ENCODE peak calls at places on chromosomes 1 and 21, in six cellular contexts. O, C, K, T, Z and H are unnamed samples.

GRCh38 chr1:29689372-29690030 is 453.2 kb downstream of the PTPRU start:
- DNase-seq in Z (no peak), K (peak), O (no peak), C (no peak), T (no peak), H (no peak)

GRCh38 chr21:31667639-31668038 is 8.1 kb downstream of the SOD1 start:
- DNase-seq in C (no peak), K (no peak), T (no peak), Z (no peak), O (no peak), H (no peak)

GRCh38 chr1:207318072-207318619 is 3.3 kb upstream of the CD55 start:
- DNase-seq in K (no peak), Z (no peak), O (no peak), C (no peak), T (no peak), H (no peak)

GRCh38 chr1:6819641-6820040 is 34.4 kb downstream of the CAMTA1 start:
- DNase-seq in O (peak), C (no peak), K (no peak), T (no peak), Z (no peak), H (no peak)

GRCh38 chr1:50132495-50132894 is 23.8 kb downstream of the ELAVL4 start:
- DNase-seq in O (no peak), T (no peak), K (no peak), C (no peak), Z (no peak), H (no peak)

GRCh38 chr1:233459968-233460367 is 132.4 kb downstream of the MAP3K21 start:
- DNase-seq in Z (peak), C (peak), T (no peak), K (no peak), O (peak), H (no peak)

GRCh38 chr1:39269791-39270342 is 65.4 kb downstream of the MACF1 start:
- DNase-seq in T (no peak), O (no peak), K (no peak), C (no peak), Z (no peak), H (no peak)

GRCh38 chr1:193104496-193104905 is 713 bp downstream of the GLRX2 start:
- DNase-seq in O (peak), T (peak), K (peak), C (peak), Z (peak), H (peak)

GRCh38 chr1:117613249-117613968 is 7.6 kb downstream of the TENT5C start:
- DNase-seq in C (no peak), O (peak), T (no peak), K (no peak), Z (no peak), H (no peak)

GRCh38 chr1:58717979-58718378 is 18.1 kb upstream of the MYSM1 start:
- DNase-seq in O (no peak), C (no peak), K (no peak), Z (no peak), T (no peak), H (no peak)

GRCh38 chr1:27527223-27527856 is 37.4 kb upstream of the WASF2 start:
- DNase-seq in T (peak), K (no peak), C (no peak), O (no peak), Z (peak), H (no peak)

GRCh38 chr1:82421782-82422181 is 621.0 kb downstream of the ADGRL2 start:
- DNase-seq in C (no peak), K (no peak), O (no peak), Z (no peak), T (no peak), H (no peak)

GRCh38 chr1:1021010-1021845 is 1.3 kb downstream of the AGRN start:
- DNase-seq in O (peak), Z (no peak), T (peak), C (peak), K (no peak), H (no peak)

GRCh38 chr1:18541046-18541795 is 60.5 kb downstream of the KLHDC7A start:
- DNase-seq in O (no peak), Z (no peak), T (no peak), C (no peak), K (no peak), H (peak)

GRCh38 chr1:224639426-224639975 is 23.4 kb downstream of the CNIH3 start:
- DNase-seq in O (no peak), K (no peak), C (no peak), Z (no peak), T (no peak), H (no peak)

GRCh38 chr1:208437416-208437815 is 193.2 kb upstream of the PLXNA2 start:
- DNase-seq in O (peak), Z (no peak), K (no peak), C (peak), T (no peak), H (no peak)

GRCh38 chr21:43864313-43864805 is 664 bp upstream of the AGPAT3 start:
- DNase-seq in Z (peak), O (peak), C (no peak), K (peak), T (peak), H (peak)

GRCh38 chr1:22741118-22741517 is 30.5 kb downstream of the EPHB2 start:
- DNase-seq in O (no peak), K (no peak), Z (peak), T (no peak), C (no peak), H (no peak)

GRCh38 chr1:178101654-178102053 is 7.8 kb downstream of the RASAL2 start:
- DNase-seq in C (no peak), Z (no peak), O (no peak), T (no peak), K (no peak), H (no peak)

GRCh38 chr1:213658508-213658907 is 329.3 kb upstream of the PROX1 start:
- DNase-seq in C (no peak), T (no peak), O (no peak), K (no peak), Z (no peak), H (no peak)

GRCh38 chr1:41547336-41547735 is 62.9 kb upstream of the EDN2 start:
- DNase-seq in C (no peak), T (no peak), O (no peak), Z (no peak), K (no peak), H (peak)

GRCh38 chr1:31767225-31767624 is 3.1 kb upstream of the ADGRB2 start:
- DNase-seq in T (no peak), K (no peak), C (no peak), O (no peak), Z (no peak), H (no peak)

GRCh38 chr1:149942207-149942606 is 5.5 kb upstream of the MTMR11 start:
- DNase-seq in T (no peak), Z (peak), O (peak), C (no peak), K (peak), H (no peak)

GRCh38 chr1:169696273-169697100 is 14.9 kb downstream of the SELL start:
- DNase-seq in C (no peak), T (no peak), O (no peak), K (no peak), Z (no peak), H (no peak)

GRCh38 chr1:158098256-158098655 is 82.4 kb upstream of the CD1D start:
- DNase-seq in Z (no peak), K (no peak), O (no peak), C (no peak), T (no peak), H (peak)

GRCh38 chr1:66764994-66765578 is 12.8 kb downstream of the DYNLT5 start:
- DNase-seq in T (no peak), C (peak), O (peak), K (peak), Z (peak), H (no peak)

GRCh38 chr1:235093013-235093618 is 35.5 kb downstream of the TOMM20 start:
- DNase-seq in Z (peak), T (no peak), C (no peak), O (peak), K (peak), H (no peak)

GRCh38 chr1:3396411-3396810 is 58.1 kb upstream of the ARHGEF16 start:
- DNase-seq in K (no peak), Z (no peak), T (no peak), O (no peak), C (no peak), H (no peak)

GRCh38 chr1:61081135-61081636 is 1.2 kb upstream of the NFIA start:
- DNase-seq in O (no peak), Z (peak), C (no peak), T (no peak), K (no peak), H (no peak)

GRCh38 chr21:42302292-42302650 is 12.9 kb downstream of the TFF3 start:
- DNase-seq in O (no peak), Z (no peak), T (no peak), K (peak), C (no peak), H (peak)

GRCh38 chr1:243802736-243803135 is 47.3 kb downstream of the AKT3 start:
- DNase-seq in C (no peak), O (no peak), T (no peak), Z (no peak), K (no peak), H (no peak)